ENCODE peak calls at places on chromosomes 5 and 9, in four cellular contexts. T, M, V and Z are unnamed samples.

GRCh38 chr5:142783601-142784291 is 13.6 kb downstream of the ARHGAP26 start:
- DNase-seq in V (no peak), M (peak; percentile 4), T (peak; percentile 43), Z (no peak)

GRCh38 chr5:31237159-31237558 is 43.7 kb downstream of the CDH6 start:
- DNase-seq in M (no peak), T (no peak), V (no peak), Z (no peak)

GRCh38 chr9:79302002-79302401 is 269.8 kb upstream of the TLE4 start:
- DNase-seq in T (no peak), V (no peak), M (no peak), Z (no peak)

GRCh38 chr5:151686673-151687378 is at the start of gene SPARC:
- DNase-seq in T (peak; percentile 87), V (no peak), M (peak; percentile 97), Z (peak; percentile 78)

GRCh38 chr5:142478116-142478515 is 153.3 kb upstream of the SPRY4 start:
- DNase-seq in V (no peak), M (no peak), T (no peak), Z (no peak)

GRCh38 chr5:139660916-139661814 is 13.0 kb downstream of the CXXC5 start:
- DNase-seq in T (peak; percentile 63), M (peak; percentile 98), V (peak; percentile 63), Z (peak; percentile 73)

GRCh38 chr9:26043431-26043830 is 365.2 kb upstream of the TUSC1 start:
- DNase-seq in M (no peak), V (no peak), T (no peak), Z (no peak)

GRCh38 chr5:108536321-108536720 is 154.4 kb upstream of the FBXL17 start:
- DNase-seq in M (no peak), T (no peak), V (no peak), Z (no peak)

GRCh38 chr5:55692509-55692908 is 19.6 kb downstream of the SLC38A9 start:
- DNase-seq in M (no peak), V (no peak), T (no peak), Z (no peak)

GRCh38 chr5:34682926-34683623 is 26.9 kb downstream of the RAI14 start:
- DNase-seq in V (peak; percentile 16), M (peak; percentile 87), T (no peak), Z (no peak)

GRCh38 chr5:57816108-57816507 is 333.5 kb upstream of the ACTBL2 start:
- DNase-seq in T (no peak), M (peak; percentile 99), V (peak; percentile 63), Z (no peak)

GRCh38 chr5:112863549-112863948 is 2.5 kb downstream of the SRP19 start:
- DNase-seq in M (peak; percentile 32), T (no peak), V (no peak), Z (peak; percentile 58)

GRCh38 chr9:69379250-69379982 is 54.4 kb downstream of the ENTREP1 start:
- DNase-seq in M (peak; percentile 71), V (no peak), T (no peak), Z (peak; percentile 83)

GRCh38 chr5:132473019-132473531 is 17.5 kb downstream of the IRF1 start:
- DNase-seq in T (no peak), M (no peak), V (no peak), Z (peak; percentile 6)

GRCh38 chr9:89473762-89474469 is 24.0 kb downstream of the SEMA4D start:
- DNase-seq in V (no peak), T (no peak), M (peak; percentile 29), Z (no peak)

GRCh38 chr9:4669890-4670289 is 3.6 kb upstream of the SPATA6L start:
- DNase-seq in T (no peak), M (no peak), V (no peak), Z (no peak)

GRCh38 chr5:149220750-149221149 is 50.9 kb upstream of the AFAP1L1 start:
- DNase-seq in M (no peak), V (no peak), T (no peak), Z (no peak)

GRCh38 chr5:132469380-132470372 is 20.9 kb downstream of the IRF1 start:
- DNase-seq in V (no peak), T (no peak), M (no peak), Z (peak; percentile 91)

GRCh38 chr5:120464627-120465280 is 654 bp downstream of the PRR16 start:
- DNase-seq in V (no peak), M (peak; percentile 65), T (peak; percentile 41), Z (no peak)

GRCh38 chr9:138064547-138064946 is 187.0 kb downstream of the CACNA1B start:
- DNase-seq in M (no peak), V (no peak), T (no peak), Z (no peak)

GRCh38 chr9:138063785-138064184 is 186.2 kb downstream of the CACNA1B start:
- DNase-seq in T (no peak), V (no peak), M (no peak), Z (no peak)

GRCh38 chr9:138065287-138065686 is 187.7 kb downstream of the CACNA1B start:
- DNase-seq in M (no peak), T (no peak), V (no peak), Z (no peak)

GRCh38 chr9:138067594-138068367 is 190.2 kb downstream of the CACNA1B start:
- DNase-seq in V (no peak), T (no peak), M (no peak), Z (no peak)

DNA sequence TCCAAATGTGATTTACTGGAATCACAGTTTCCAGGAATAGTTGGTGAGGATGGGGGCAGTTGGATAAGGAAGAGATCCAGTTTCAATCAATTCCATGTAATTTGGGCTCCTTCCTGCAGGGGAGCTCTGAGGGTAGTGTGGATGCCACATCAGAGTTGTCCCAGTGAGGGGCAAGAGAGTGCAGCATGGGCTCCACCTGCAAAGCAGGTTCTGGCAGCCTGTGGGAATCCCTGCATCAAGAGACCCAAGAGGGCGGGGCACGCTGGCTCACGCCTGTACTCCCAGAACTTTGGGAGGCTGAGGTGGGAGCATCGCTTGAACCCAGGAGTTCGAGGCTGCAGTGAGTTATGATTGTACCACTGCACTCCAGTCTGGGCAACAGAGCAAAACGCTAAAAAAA is 188.5 kb downstream of the CACNA1B start:
- DNase-seq in M (no peak), V (no peak), T (peak; percentile 18), Z (no peak)
- H3K9me3 ChIP-seq in M (no peaks in the 10 kb centered on the region), V (no peaks in the 10 kb centered on the region), T (no peaks in the 10 kb centered on the region), Z (peaks cover 35% of the 10 kb centered on the region)

GRCh38 chr5:38932854-38933408 is 87.1 kb downstream of the OSMR start:
- DNase-seq in V (no peak), M (no peak), T (no peak), Z (no peak)
- H3K4me3 ChIP-seq in V (no peak overlapping the region), M (no peak overlapping the region), T (no peak overlapping the region), Z (no peak overlapping the region)

GRCh38 chr5:136979131-136979530 is 520.0 kb downstream of the SPOCK1 start:
- DNase-seq in M (peak; percentile 57), T (no peak), V (no peak), Z (no peak)
- H3K4me2 ChIP-seq in M (no peak overlapping the region), T (no peak overlapping the region), V (no peak overlapping the region), Z (no peak overlapping the region)

GRCh38 chr5:178757410-178757809 is 27.0 kb upstream of the ZNF354A start:
- DNase-seq in M (no peak), V (no peak), T (no peak), Z (no peak)
- H3K9me3 ChIP-seq in M (no peaks in the 10 kb centered on the region), V (no peaks in the 10 kb centered on the region), T (no peaks in the 10 kb centered on the region), Z (peaks cover 18% of the 10 kb centered on the region)

GRCh38 chr5:159451197-159452052 is 121.1 kb upstream of the IL12B start:
- DNase-seq in M (peak; percentile 98), T (no peak), V (peak; percentile 46), Z (peak; percentile 38)
- H3K4me3 ChIP-seq in M (no peak overlapping the region), T (no peak overlapping the region), V (no peak overlapping the region), Z (no peak overlapping the region)

GRCh38 chr9:128636024-128636390 is 20.6 kb downstream of the DYNC2I2 start:
- DNase-seq in V (no peak), M (no peak), T (peak; percentile 48), Z (peak; percentile 91)
- H3K4me2 ChIP-seq in V (peak overlapping the region; percentile 93), M (no peak overlapping the region), T (no peak overlapping the region), Z (peak overlapping the region; percentile 56)

GRCh38 chr5:178360926-178361235 is 128.3 kb upstream of the PHYKPL start:
- DNase-seq in V (no peak), T (no peak), M (no peak), Z (no peak)
- H3K9me3 ChIP-seq in V (no peaks in the 10 kb centered on the region), T (no peaks in the 10 kb centered on the region), M (no peaks in the 10 kb centered on the region), Z (peaks cover 4% of the 10 kb centered on the region)